ENCODE peak calls at places on chromosomes 2 and 18, in seven cellular contexts. One of them, this sample, is unnamed.

GRCh38 chr2:124836415-124836814 is 811.3 kb downstream of the CNTNAP5 start:
- DNase-seq in effector memory CD8-positive, alpha-beta T cell: no peak
- DNase-seq in ELR: peak; percentile 12
- DNase-seq in tibial nerve: no peak
- DNase-seq in NCI-H2171 treated with DMSO at 0.1 percent for 48 hours: no peak
- DNase-seq in NCI-H2107: no peak
- DNase-seq in naive B cell: no peak
- DNase-seq in this sample: no peak

GRCh38 chr18:10588975-10589374 is 63.1 kb downstream of the NAPG start:
- DNase-seq in effector memory CD8-positive, alpha-beta T cell: no peak
- DNase-seq in ELR: no peak
- DNase-seq in tibial nerve: no peak
- DNase-seq in NCI-H2171 treated with DMSO at 0.1 percent for 48 hours: peak; percentile 42
- DNase-seq in NCI-H2107: no peak
- DNase-seq in naive B cell: no peak
- DNase-seq in this sample: no peak

GRCh38 chr2:240397924-240398611 is 37.4 kb upstream of the GPC1 start:
- DNase-seq in effector memory CD8-positive, alpha-beta T cell: no peak
- DNase-seq in ELR: no peak
- DNase-seq in tibial nerve: peak; percentile 12
- DNase-seq in NCI-H2171 treated with DMSO at 0.1 percent for 48 hours: no peak
- DNase-seq in NCI-H2107: no peak
- DNase-seq in naive B cell: no peak
- DNase-seq in this sample: no peak

GRCh38 chr2:24917086-24917485 is 3.0 kb downstream of the ADCY3 start:
- DNase-seq in effector memory CD8-positive, alpha-beta T cell: no peak
- DNase-seq in ELR: peak; percentile 20
- DNase-seq in tibial nerve: no peak
- DNase-seq in NCI-H2171 treated with DMSO at 0.1 percent for 48 hours: no peak
- DNase-seq in NCI-H2107: no peak
- DNase-seq in naive B cell: no peak
- DNase-seq in this sample: peak; percentile 70

GRCh38 chr2:27890146-27891062 is at the start of the genes BABAM2 and RBKS:
- DNase-seq in effector memory CD8-positive, alpha-beta T cell: peak; percentile 91
- DNase-seq in ELR: peak; percentile 85
- DNase-seq in tibial nerve: peak; percentile 70
- DNase-seq in NCI-H2171 treated with DMSO at 0.1 percent for 48 hours: peak; percentile 89
- DNase-seq in NCI-H2107: peak; percentile 62
- DNase-seq in naive B cell: peak; percentile 93
- DNase-seq in this sample: peak; percentile 91

GRCh38 chr2:220162320-220162719 is 534.9 kb downstream of the SLC4A3 start:
- DNase-seq in effector memory CD8-positive, alpha-beta T cell: no peak
- DNase-seq in ELR: no peak
- DNase-seq in tibial nerve: no peak
- DNase-seq in NCI-H2171 treated with DMSO at 0.1 percent for 48 hours: peak; percentile 3
- DNase-seq in NCI-H2107: no peak
- DNase-seq in naive B cell: no peak
- DNase-seq in this sample: no peak

GRCh38 chr18:51110073-51110797 is 80.2 kb downstream of the SMAD4 start:
- DNase-seq in effector memory CD8-positive, alpha-beta T cell: peak; percentile 59
- DNase-seq in ELR: peak; percentile 52
- DNase-seq in tibial nerve: peak; percentile 47
- DNase-seq in NCI-H2171 treated with DMSO at 0.1 percent for 48 hours: peak; percentile 4
- DNase-seq in NCI-H2107: peak; percentile 37
- DNase-seq in naive B cell: peak; percentile 54
- DNase-seq in this sample: peak; percentile 85

GRCh38 chr18:48821251-48821590 is 129.5 kb downstream of the SMAD7 start:
- DNase-seq in effector memory CD8-positive, alpha-beta T cell: no peak
- DNase-seq in ELR: no peak
- DNase-seq in tibial nerve: no peak
- DNase-seq in NCI-H2171 treated with DMSO at 0.1 percent for 48 hours: no peak
- DNase-seq in NCI-H2107: no peak
- DNase-seq in naive B cell: no peak
- DNase-seq in this sample: no peak

GRCh38 chr2:38709515-38710194 is 41.5 kb downstream of the SRSF7 start:
- DNase-seq in effector memory CD8-positive, alpha-beta T cell: peak; percentile 26
- DNase-seq in ELR: no peak
- DNase-seq in tibial nerve: no peak
- DNase-seq in NCI-H2171 treated with DMSO at 0.1 percent for 48 hours: peak; percentile 17
- DNase-seq in NCI-H2107: no peak
- DNase-seq in naive B cell: no peak
- DNase-seq in this sample: peak; percentile 34

GRCh38 chr2:104889261-104890091 is 35.6 kb downstream of the POU3F3 start:
- DNase-seq in effector memory CD8-positive, alpha-beta T cell: no peak
- DNase-seq in ELR: no peak
- DNase-seq in tibial nerve: no peak
- DNase-seq in NCI-H2171 treated with DMSO at 0.1 percent for 48 hours: no peak
- DNase-seq in NCI-H2107: no peak
- DNase-seq in naive B cell: no peak
- DNase-seq in this sample: no peak

GRCh38 chr18:59139291-59139614 is 431 bp upstream of the SEC11C start:
- DNase-seq in effector memory CD8-positive, alpha-beta T cell: peak; percentile 91
- DNase-seq in ELR: peak; percentile 92
- DNase-seq in tibial nerve: peak; percentile 58
- DNase-seq in NCI-H2171 treated with DMSO at 0.1 percent for 48 hours: peak; percentile 98
- DNase-seq in NCI-H2107: peak; percentile 92
- DNase-seq in naive B cell: peak; percentile 96
- DNase-seq in this sample: peak; percentile 91

GRCh38 chr2:37566517-37566961 is 104.9 kb downstream of the CDC42EP3 start:
- DNase-seq in effector memory CD8-positive, alpha-beta T cell: no peak
- DNase-seq in ELR: peak; percentile 69
- DNase-seq in tibial nerve: no peak
- DNase-seq in NCI-H2171 treated with DMSO at 0.1 percent for 48 hours: no peak
- DNase-seq in NCI-H2107: no peak
- DNase-seq in naive B cell: no peak
- DNase-seq in this sample: no peak

GRCh38 chr18:51051105-51051712 is 21.2 kb downstream of the SMAD4 start:
- DNase-seq in effector memory CD8-positive, alpha-beta T cell: peak; percentile 10
- DNase-seq in ELR: peak; percentile 79
- DNase-seq in tibial nerve: no peak
- DNase-seq in NCI-H2171 treated with DMSO at 0.1 percent for 48 hours: peak; percentile 51
- DNase-seq in NCI-H2107: peak; percentile 43
- DNase-seq in naive B cell: peak; percentile 47
- DNase-seq in this sample: no peak

GRCh38 chr18:25587545-25587944 is 235.6 kb upstream of the ZNF521 start:
- DNase-seq in effector memory CD8-positive, alpha-beta T cell: no peak
- DNase-seq in ELR: no peak
- DNase-seq in tibial nerve: no peak
- DNase-seq in NCI-H2171 treated with DMSO at 0.1 percent for 48 hours: no peak
- DNase-seq in NCI-H2107: no peak
- DNase-seq in naive B cell: no peak
- DNase-seq in this sample: no peak

GRCh38 chr2:100243671-100244030 is 78.7 kb downstream of the LONRF2 start:
- DNase-seq in effector memory CD8-positive, alpha-beta T cell: no peak
- DNase-seq in ELR: no peak
- DNase-seq in tibial nerve: no peak
- DNase-seq in NCI-H2171 treated with DMSO at 0.1 percent for 48 hours: no peak
- DNase-seq in NCI-H2107: no peak
- DNase-seq in naive B cell: no peak
- DNase-seq in this sample: no peak

GRCh38 chr18:73980289-73980979 is 167.2 kb downstream of the FBXO15 start:
- DNase-seq in effector memory CD8-positive, alpha-beta T cell: no peak
- DNase-seq in ELR: peak; percentile 40
- DNase-seq in tibial nerve: no peak
- DNase-seq in NCI-H2171 treated with DMSO at 0.1 percent for 48 hours: no peak
- DNase-seq in NCI-H2107: no peak
- DNase-seq in naive B cell: no peak
- DNase-seq in this sample: no peak

GRCh38 chr18:3579701-3580100 is 129.7 kb downstream of the TGIF1 start:
- DNase-seq in effector memory CD8-positive, alpha-beta T cell: no peak
- DNase-seq in ELR: peak; percentile 85
- DNase-seq in tibial nerve: no peak
- DNase-seq in NCI-H2171 treated with DMSO at 0.1 percent for 48 hours: no peak
- DNase-seq in NCI-H2107: no peak
- DNase-seq in naive B cell: no peak
- DNase-seq in this sample: no peak